ENCODE peak calls at places on chromosomes 3 and 15, in seven cellular contexts. T is T follicular helper cell, A is GM19239, C is HFFc6, Y is posterior cingulate gyrus, U is ELR, R is K562. B is an unnamed sample.

GRCh38 chr15:68493629-68494028 is 61.7 kb upstream of the ITGA11 start:
- DNase-seq in T (no peak), A (no peak), C (no peak), Y (no peak), U (no peak), R (no peak), B (no peak)

GRCh38 chr15:75523011-75523410 is 56.1 kb downstream of the PTPN9 start:
- DNase-seq in T (no peak), A (no peak), C (no peak), Y (no peak), U (no peak), R (no peak), B (no peak)

GRCh38 chr3:40102182-40102581 is 207.3 kb upstream of the EIF1B start:
- DNase-seq in T (no peak), A (no peak), C (no peak), Y (no peak), U (no peak), R (no peak), B (no peak)

GRCh38 chr3:188796122-188796631 is 375.6 kb upstream of the TPRG1 start:
- DNase-seq in T (no peak), A (no peak), C (peak; percentile 96), Y (no peak), U (peak; percentile 94), R (no peak), B (no peak)

GRCh38 chr3:115403791-115404190 is 219.5 kb upstream of the GAP43 start:
- DNase-seq in T (no peak), A (no peak), C (no peak), Y (no peak), U (no peak), R (no peak), B (no peak)

GRCh38 chr15:40108061-40108854 is 421 bp downstream of the BMF start:
- DNase-seq in T (no peak), A (no peak), C (peak; percentile 59), Y (no peak), U (peak; percentile 55), R (no peak), B (no peak)

GRCh38 chr3:111321786-111322185 is 220.2 kb upstream of the CD96 start:
- DNase-seq in T (no peak), A (no peak), C (no peak), Y (no peak), U (peak; percentile 53), R (no peak), B (no peak)

GRCh38 chr3:186895406-186895805 is 34.9 kb upstream of the ST6GAL1 start:
- DNase-seq in T (no peak), A (no peak), C (no peak), Y (no peak), U (no peak), R (no peak), B (no peak)

GRCh38 chr3:69248394-69248793 is 126.0 kb upstream of the LMOD3 start:
- DNase-seq in T (no peak), A (no peak), C (no peak), Y (no peak), U (no peak), R (no peak), B (no peak)

GRCh38 chr3:87924485-87924884 is 134.3 kb downstream of the CGGBP1 start:
- DNase-seq in T (no peak), A (no peak), C (no peak), Y (no peak), U (peak; percentile 6), R (peak; percentile 0), B (no peak)

GRCh38 chr3:39124876-39125836 is 17.7 kb downstream of the TTC21A start:
- DNase-seq in T (no peak), A (no peak), C (peak; percentile 36), Y (no peak), U (no peak), R (peak; percentile 62), B (no peak)

B was measured in CD4-positive, alpha-beta T cell.